ENCODE peak calls at places on chromosomes 11 and 22, in five cellular contexts. B is AG09309, E is tibial nerve, X is transverse colon, N is AG10803. F is an unnamed sample.

GRCh38 chr11:36500315-36500721 is 9.8 kb downstream of the TRAF6 start:
- DNase-seq in E (no peak), N (peak), B (peak), X (peak), F (peak)

GRCh38 chr22:49350441-49351121 is 477.1 kb downstream of the BRD1 start:
- DNase-seq in N (no peak), X (peak), E (no peak), B (no peak), F (no peak)

GRCh38 chr11:74504100-74504691 is 10.7 kb upstream of the LIPT2 start:
- DNase-seq in X (no peak), B (no peak), E (no peak), N (no peak), F (no peak)

GRCh38 chr11:94599510-94599909 is 32.3 kb downstream of the PIWIL4 start:
- DNase-seq in B (no peak), E (no peak), N (no peak), X (no peak), F (no peak)

GRCh38 chr11:13303668-13304649 is 26.4 kb downstream of the BMAL1 start:
- DNase-seq in N (no peak), E (peak), X (no peak), B (no peak), F (no peak)

GRCh38 chr11:8871283-8871775 is 39.7 kb upstream of the AKIP1 start:
- DNase-seq in N (peak), E (peak), B (peak), X (peak), F (peak)

GRCh38 chr11:44066732-44067131 is 662 bp downstream of the ACCS start:
- DNase-seq in B (peak), N (peak), X (peak), E (no peak), F (peak)

GRCh38 chr22:28299329-28299728 is 380.3 kb upstream of the PITPNB start:
- DNase-seq in E (no peak), B (no peak), X (no peak), N (no peak), F (no peak)

GRCh38 chr11:69022268-69022667 is 9.2 kb upstream of the MRGPRF start:
- DNase-seq in E (no peak), X (no peak), N (no peak), B (no peak), F (peak)

GRCh38 chr11:84437129-84438123 is 1151.3 kb upstream of the CCDC90B start:
- DNase-seq in E (no peak), X (peak), N (no peak), B (no peak), F (no peak)

GRCh38 chr11:13209379-13209778 is 68.2 kb upstream of the BMAL1 start:
- DNase-seq in E (no peak), X (no peak), B (no peak), N (no peak), F (no peak)

GRCh38 chr22:27804683-27805297 is 3.2 kb upstream of the MN1 start:
- DNase-seq in X (peak), E (peak), N (peak), B (peak), F (peak)

GRCh38 chr22:19810381-19811141 is 44.1 kb downstream of the GNB1L start:
- DNase-seq in X (no peak), N (peak), E (no peak), B (peak), F (peak)

GRCh38 chr22:22878211-22878570 is 9.4 kb upstream of the IGLL5 start:
- DNase-seq in N (no peak), X (no peak), B (no peak), E (no peak), F (no peak)

GRCh38 chr11:117621226-117621625 is 175.8 kb downstream of the DSCAML1 start:
- DNase-seq in X (no peak), N (peak), E (no peak), B (no peak), F (peak)

GRCh38 chr22:29004647-29005371 is 56.8 kb downstream of the C22orf31 start:
- DNase-seq in X (peak), E (no peak), N (no peak), B (no peak), F (no peak)

GRCh38 chr11:11028017-11028692 is 170.3 kb upstream of the ZBED5 start:
- DNase-seq in X (peak), E (peak), N (peak), B (peak), F (peak)

GRCh38 chr11:124738713-124739478 is 846 bp upstream of the NRGN start:
- DNase-seq in B (no peak), E (no peak), N (no peak), X (no peak), F (no peak)

GRCh38 chr11:12806113-12806512 is 131.9 kb downstream of the TEAD1 start:
- DNase-seq in N (no peak), E (no peak), X (peak), B (no peak), F (peak)

GRCh38 chr22:47379037-47379436 is 616.6 kb downstream of the TBC1D22A start:
- DNase-seq in N (no peak), X (no peak), E (no peak), B (no peak), F (no peak)

GRCh38 chr22:50713008-50713385 is 25.0 kb upstream of the ACR start:
- DNase-seq in X (no peak), E (no peak), N (no peak), B (no peak), F (no peak)

GRCh38 chr11:62958547-62959071 is 26.2 kb downstream of the SLC22A6 start:
- DNase-seq in N (peak), X (peak), E (no peak), B (no peak), F (peak)

GRCh38 chr22:42164901-42165300 is 34.3 kb upstream of the CYP2D6 start:
- DNase-seq in X (no peak), N (no peak), B (no peak), E (no peak), F (no peak)

GRCh38 chr22:39155421-39155820 is 2.9 kb upstream of the CBX7 start:
- DNase-seq in E (no peak), N (no peak), X (no peak), B (no peak), F (no peak)

GRCh38 chr22:39534591-39535301 is 2.2 kb upstream of the RPS19BP1 start:
- DNase-seq in X (peak), E (peak), B (no peak), N (peak), F (peak)

GRCh38 chr11:112885744-112886706 is 75.2 kb upstream of the NCAM1 start:
- DNase-seq in X (no peak), B (no peak), E (no peak), N (no peak), F (no peak)

GRCh38 chr11:11220786-11221185 is 132.3 kb downstream of the CSNK2A3 start:
- DNase-seq in X (no peak), B (no peak), N (no peak), E (no peak), F (no peak)

GRCh38 chr22:25747245-25747944 is 5.4 kb downstream of the MYO18B start:
- DNase-seq in N (peak), X (peak), B (peak), E (no peak), F (peak)

GRCh38 chr11:120280566-120281160 is 40.7 kb downstream of the POU2F3 start:
- DNase-seq in X (no peak), N (no peak), E (no peak), B (no peak), F (no peak)

GRCh38 chr11:12602421-12602820 is 71.8 kb upstream of the TEAD1 start:
- DNase-seq in E (no peak), X (no peak), B (no peak), N (peak), F (peak)

GRCh38 chr22:41573677-41574264 is 13.0 kb downstream of the CSDC2 start:
- DNase-seq in E (no peak), N (no peak), B (no peak), X (no peak), F (no peak)

GRCh38 chr22:26708256-26709009 is 51.0 kb downstream of the MIAT start:
- DNase-seq in X (no peak), N (peak), E (no peak), B (no peak), F (no peak)

GRCh38 chr11:74312321-74312720 is 881 bp upstream of the P4HA3 start:
- DNase-seq in N (peak), E (no peak), B (no peak), X (no peak), F (peak)

GRCh38 chr22:36369004-36369921 is 18.5 kb downstream of the MYH9 start:
- DNase-seq in X (no peak), B (no peak), E (no peak), N (no peak), F (no peak)
- H3K4me3 ChIP-seq in X (peak), B (no peak), E (no peak), N (no peak), F (no peak)

GRCh38 chr11:111477898-111478297 is 34.3 kb downstream of the BTG4 start:
- DNase-seq in X (no peak), B (no peak), E (no peak), N (no peak), F (no peak)

GRCh38 chr11:111476366-111476765 is 35.8 kb downstream of the BTG4 start:
- DNase-seq in X (no peak), E (no peak), B (no peak), N (peak), F (peak)

GRCh38 chr11:111476961-111477360 is 35.2 kb downstream of the BTG4 start:
- DNase-seq in E (no peak), X (no peak), N (peak), B (no peak), F (no peak)

GRCh38 chr11:111483431-111483830 is 28.8 kb downstream of the BTG4 start:
- DNase-seq in X (no peak), B (no peak), N (no peak), E (no peak), F (no peak)

GRCh38 chr11:111479666-111480065 is 32.5 kb downstream of the BTG4 start:
- DNase-seq in E (no peak), B (no peak), X (no peak), N (no peak), F (no peak)
- TF ChIP-seq CTCF in E (no peak), B (no peak), X (no peak), N (no peak), F (no peak)

DNA sequence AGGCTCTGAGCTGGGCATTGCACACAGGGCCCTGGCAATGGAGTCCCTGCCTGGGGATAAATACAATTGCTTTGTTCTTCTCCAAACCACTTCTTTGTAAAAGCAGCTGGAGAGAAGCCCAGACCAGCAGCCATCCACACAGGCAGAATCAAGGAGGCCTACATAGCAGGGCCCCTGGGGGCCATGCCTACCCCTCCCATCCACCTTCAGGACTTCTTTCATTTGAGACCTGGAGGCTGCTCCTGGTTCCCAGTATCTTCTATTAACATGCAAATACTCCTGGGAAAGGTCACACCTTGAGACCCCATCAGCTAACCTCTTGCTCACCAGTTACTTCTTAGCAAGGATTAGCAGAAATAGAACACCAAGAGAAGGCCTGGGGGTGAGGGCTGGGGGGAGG is 511.1 kb downstream of the SOX6 start:
- DNase-seq in N (no peak), E (no peak), X (no peak), B (no peak), F (no peak)
- H3K4me3 ChIP-seq in N (no peak), E (no peak), X (no peak), B (no peak), F (no peak)

GRCh38 chr11:122578168-122578825 is 77.2 kb upstream of the UBASH3B start:
- DNase-seq in N (no peak), E (no peak), X (no peak), B (no peak), F (no peak)
- TF ChIP-seq CTCF in N (peak), E (no peak), X (no peak), B (no peak), F (peak)

GRCh38 chr11:121328213-121328966 is 35.8 kb downstream of the SC5D start:
- DNase-seq in B (no peak), X (no peak), E (no peak), N (no peak), F (no peak)
- H3K4me3 ChIP-seq in B (no peak), X (no peak), E (no peak), N (no peak), F (no peak)

GRCh38 chr22:30430933-30431332 is 5.4 kb downstream of the MTFP1 start:
- DNase-seq in X (no peak), E (no peak), N (no peak), B (no peak), F (no peak)
- TF ChIP-seq CTCF in X (no peak), E (no peak), N (no peak), B (no peak), F (no peak)

GRCh38 chr11:1336836-1337646 is 27.6 kb upstream of the TOLLIP start:
- DNase-seq in X (peak), N (no peak), B (no peak), E (peak), F (no peak)

GRCh38 chr11:1333091-1333772 is 23.8 kb upstream of the TOLLIP start:
- DNase-seq in X (no peak), E (no peak), N (no peak), B (no peak), F (no peak)

GRCh38 chr11:1333860-1334259 is 24.4 kb upstream of the TOLLIP start:
- DNase-seq in N (no peak), E (no peak), X (no peak), B (no peak), F (no peak)

GRCh38 chr11:1335811-1336761 is 26.7 kb upstream of the TOLLIP start:
- DNase-seq in E (peak), X (peak), N (peak), B (peak), F (peak)

DNA sequence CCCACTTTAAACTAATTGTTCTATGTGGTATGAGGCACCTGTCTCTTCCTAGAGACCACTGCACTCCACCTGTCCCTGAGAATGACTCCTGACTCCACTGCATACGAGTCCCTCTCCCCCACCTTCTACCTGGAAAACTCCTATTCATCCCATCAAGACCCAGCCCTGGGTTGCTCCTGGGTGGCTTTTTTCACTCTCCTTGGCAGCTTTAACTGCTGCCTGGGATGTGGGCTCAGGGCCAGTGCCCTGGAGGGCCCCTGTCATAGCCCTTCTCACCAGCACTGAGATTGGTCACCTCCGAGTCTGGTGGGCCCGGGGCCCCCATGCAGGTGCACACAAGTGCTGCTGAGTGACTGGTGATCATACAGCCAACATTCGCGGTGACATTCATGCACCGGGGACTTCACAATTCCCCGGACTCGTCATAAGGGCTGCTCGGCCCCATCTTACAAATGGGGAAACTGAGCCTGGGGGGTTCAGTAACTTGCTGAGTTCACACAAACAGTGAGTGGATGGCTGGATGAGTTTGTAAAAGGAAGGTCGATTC is 25.9 kb upstream of the TOLLIP start:
- DNase-seq in N (no peak), B (no peak), E (no peak), X (no peak), F (no peak)
- H3K4me3 ChIP-seq in N (peak), B (no peak), E (no peak), X (peak), F (peak)

GRCh38 chr11:108137212-108137611 is 15.8 kb downstream of the ACAT1 start:
- DNase-seq in X (no peak), E (no peak), B (no peak), N (no peak), F (no peak)

GRCh38 chr11:108131993-108132392 is 10.6 kb downstream of the ACAT1 start:
- DNase-seq in B (no peak), N (peak), X (no peak), E (no peak), F (peak)

GRCh38 chr11:108135845-108136599 is 14.7 kb downstream of the ACAT1 start:
- DNase-seq in N (peak), X (no peak), E (no peak), B (no peak), F (peak)
- TF ChIP-seq CTCF in N (peak), X (no peak), E (no peak), B (peak), F (peak)

GRCh38 chr11:14891143-14892035 is 642 bp downstream of the CYP2R1 start:
- DNase-seq in B (peak), N (peak), E (peak), X (peak), F (peak)
- H3K4me3 ChIP-seq in B (peak), N (peak), E (peak), X (peak), F (peak)

GRCh38 chr11:35404397-35404775 is 15.0 kb downstream of the SLC1A2 start:
- DNase-seq in B (no peak), X (peak), E (no peak), N (peak), F (peak)
- TF ChIP-seq CTCF in B (peak), X (peak), E (no peak), N (peak), F (peak)